ENCODE peak calls at places on chromosomes 13 and 19, in nine cellular contexts. U is A549; P is naive thymus-derived CD4-positive, alpha-beta T cell; Q is fibroblast of lung; O is left ventricle myocardium inferior; X is heart right ventricle; R is mucosa of descending colon; A is small intestine; B is cardiac muscle cell. F is an unnamed sample. For H3K9me3, the result is how much of the 10 kb centered on the place peaks cover.

GRCh38 chr19:47369923-47370625 is 21.0 kb downstream of the DHX34 start:
- DNase-seq in U (no peak), P (no peak), Q (peak), O (no peak), X (no peak), R (no peak), A (no peak), B (no peak), F (no peak)

GRCh38 chr19:31516756-31517155 is 167.5 kb upstream of the TSHZ3 start:
- DNase-seq in U (no peak), P (no peak), Q (no peak), O (no peak), X (no peak), R (no peak), A (no peak), B (no peak), F (no peak)

GRCh38 chr19:55600336-55601028 is 394 bp downstream of the ZNF524 start:
- DNase-seq in U (peak), P (no peak), Q (peak), O (peak), X (peak), R (no peak), A (no peak), B (peak), F (no peak)

GRCh38 chr19:40284251-40284500 is 969 bp downstream of the AKT2 start:
- DNase-seq in U (no peak), P (no peak), Q (no peak), O (no peak), X (no peak), R (no peak), A (peak), B (peak), F (no peak)

GRCh38 chr13:28406728-28407266 is 88.1 kb downstream of the FLT1 start:
- DNase-seq in U (no peak), P (no peak), Q (no peak), O (no peak), X (no peak), R (no peak), A (no peak), B (no peak), F (no peak)

GRCh38 chr13:50379584-50379983 is 364.3 kb downstream of the KCNRG start:
- DNase-seq in U (no peak), P (no peak), Q (peak), O (no peak), X (no peak), R (no peak), A (no peak), B (no peak), F (no peak)

GRCh38 chr13:48838193-48839000 is 137.3 kb upstream of the FNDC3A start:
- DNase-seq in U (no peak), P (no peak), Q (no peak), O (no peak), X (no peak), R (no peak), A (no peak), B (no peak), F (no peak)

GRCh38 chr13:90867336-90867683 is 480.2 kb upstream of the MIR17HG start:
- DNase-seq in U (peak), P (no peak), Q (peak), O (peak), X (peak), R (peak), A (peak), B (peak), F (peak)

GRCh38 chr13:88031980-88032562 is 360.9 kb downstream of the SLITRK5 start:
- DNase-seq in U (no peak), P (no peak), Q (peak), O (no peak), X (no peak), R (no peak), A (no peak), B (no peak), F (no peak)

GRCh38 chr19:54209058-54209747 is 8.5 kb downstream of the RPS9 start:
- DNase-seq in U (no peak), P (no peak), Q (peak), O (no peak), X (no peak), R (peak), A (peak), B (no peak), F (no peak)

GRCh38 chr19:14091086-14091884 is 734 bp upstream of the SAMD1 start:
- DNase-seq in U (peak), P (peak), Q (peak), O (no peak), X (peak), R (peak), A (peak), B (no peak), F (no peak)

GRCh38 chr19:44596428-44597130 is 16.8 kb upstream of the IGSF23 start:
- DNase-seq in U (peak), P (no peak), Q (no peak), O (no peak), X (no peak), R (peak), A (peak), B (no peak), F (no peak)

GRCh38 chr19:32168111-32168510 is 177.3 kb upstream of the ZNF507 start:
- DNase-seq in U (no peak), P (no peak), Q (no peak), O (no peak), X (no peak), R (no peak), A (no peak), B (no peak), F (no peak)

GRCh38 chr13:25901460-25902376 is 150.1 kb downstream of the SHISA2 start:
- DNase-seq in U (no peak), P (no peak), Q (peak), O (no peak), X (no peak), R (no peak), A (peak), B (no peak), F (no peak)

GRCh38 chr13:50085063-50085462 is 69.8 kb downstream of the KCNRG start:
- DNase-seq in U (no peak), P (no peak), Q (no peak), O (no peak), X (no peak), R (no peak), A (peak), B (peak), F (no peak)

GRCh38 chr13:43520331-43520730 is 266.4 kb downstream of the ENOX1 start:
- DNase-seq in U (no peak), P (no peak), Q (no peak), O (no peak), X (no peak), R (no peak), A (no peak), B (no peak), F (no peak)

GRCh38 chr13:35953537-35954206 is 177.5 kb downstream of the DCLK1 start:
- DNase-seq in U (peak), P (no peak), Q (peak), O (peak), X (peak), R (peak), A (peak), B (peak), F (peak)

GRCh38 chr19:28169168-28169862 is 1043.6 kb downstream of the UQCRFS1 start:
- DNase-seq in U (no peak), P (no peak), Q (no peak), O (no peak), X (no peak), R (no peak), A (no peak), B (peak), F (no peak)

GRCh38 chr19:19319725-19320361 is 466 bp downstream of the SUGP1 start:
- DNase-seq in U (no peak), P (no peak), Q (no peak), O (no peak), X (no peak), R (peak), A (peak), B (no peak), F (no peak)

GRCh38 chr13:39159971-39160370 is 121.7 kb downstream of the NHLRC3 start:
- DNase-seq in U (no peak), P (no peak), Q (no peak), O (no peak), X (no peak), R (no peak), A (no peak), B (no peak), F (no peak)

GRCh38 chr13:96822900-96823299 is 171.4 kb downstream of the OXGR1 start:
- DNase-seq in U (peak), P (no peak), Q (peak), O (no peak), X (no peak), R (peak), A (peak), B (peak), F (peak)

GRCh38 chr19:7415163-7415856 is 66.6 kb downstream of the ARHGEF18 start:
- DNase-seq in U (no peak), P (no peak), Q (peak), O (no peak), X (no peak), R (no peak), A (no peak), B (no peak), F (no peak)

GRCh38 chr13:40401911-40402776 is 264.3 kb downstream of the FOXO1 start:
- DNase-seq in U (peak), P (no peak), Q (peak), O (peak), X (peak), R (peak), A (peak), B (no peak), F (no peak)

GRCh38 chr19:43997631-43998290 is 5.0 kb upstream of the ZNF230 start:
- DNase-seq in U (no peak), P (no peak), Q (peak), O (no peak), X (peak), R (no peak), A (no peak), B (no peak), F (no peak)

GRCh38 chr19:18698321-18699167 is 15.1 kb downstream of the CRTC1 start:
- DNase-seq in U (no peak), P (no peak), Q (no peak), O (no peak), X (no peak), R (no peak), A (no peak), B (no peak), F (no peak)

GRCh38 chr13:43390101-43390500 is 366.7 kb downstream of the DNAJC15 start:
- DNase-seq in U (no peak), P (no peak), Q (no peak), O (no peak), X (no peak), R (no peak), A (no peak), B (no peak), F (no peak)

GRCh38 chr13:97261254-97262015 is 39.3 kb downstream of the MBNL2 start:
- DNase-seq in U (no peak), P (no peak), Q (no peak), O (no peak), X (no peak), R (no peak), A (no peak), B (no peak), F (no peak)

GRCh38 chr13:22049384-22049783 is 378.5 kb downstream of the FGF9 start:
- DNase-seq in U (no peak), P (no peak), Q (no peak), O (no peak), X (no peak), R (no peak), A (no peak), B (no peak), F (no peak)

GRCh38 chr13:43146400-43146799 is 123.0 kb downstream of the DNAJC15 start:
- DNase-seq in U (no peak), P (no peak), Q (no peak), O (no peak), X (no peak), R (no peak), A (no peak), B (no peak), F (no peak)

GRCh38 chr19:29724102-29724641 is 9.1 kb upstream of the C19orf12 start:
- DNase-seq in U (no peak), P (no peak), Q (peak), O (no peak), X (no peak), R (no peak), A (no peak), B (peak), F (no peak)

GRCh38 chr13:108463365-108463764 is 166.0 kb upstream of the MYO16 start:
- DNase-seq in U (peak), P (no peak), Q (peak), O (no peak), X (no peak), R (no peak), A (no peak), B (no peak), F (no peak)

GRCh38 chr19:33795370-33796163 is 1.1 kb upstream of the KCTD15 start:
- DNase-seq in U (peak), P (peak), Q (peak), O (peak), X (peak), R (peak), A (peak), B (peak), F (no peak)

GRCh38 chr19:41421973-41422372 is 5.2 kb downstream of the B3GNT8 start:
- DNase-seq in U (no peak), P (no peak), Q (no peak), O (no peak), X (no peak), R (no peak), A (no peak), B (no peak), F (no peak)

GRCh38 chr13:63184693-63185092 is 1769.0 kb upstream of the PCDH20 start:
- DNase-seq in U (peak), P (no peak), Q (peak), O (no peak), X (no peak), R (no peak), A (no peak), B (peak), F (peak)

GRCh38 chr13:78589206-78589605 is 14.1 kb downstream of the POU4F1 start:
- DNase-seq in U (no peak), P (peak), Q (peak), O (peak), X (no peak), R (peak), A (no peak), B (peak), F (no peak)

GRCh38 chr19:5691205-5691929 is 1.3 kb downstream of the RPL36 start:
- DNase-seq in U (no peak), P (peak), Q (peak), O (peak), X (peak), R (peak), A (peak), B (no peak), F (no peak)

GRCh38 chr13:113928701-113929627 is 44.9 kb downstream of the C13orf46 start:
- DNase-seq in U (no peak), P (no peak), Q (peak), O (peak), X (peak), R (no peak), A (no peak), B (no peak), F (no peak)

GRCh38 chr19:52258426-52258825 is 11.0 kb upstream of the ZNF766 start:
- DNase-seq in U (no peak), P (no peak), Q (peak), O (no peak), X (no peak), R (no peak), A (no peak), B (no peak), F (no peak)

GRCh38 chr13:28337196-28338045 is 157.5 kb downstream of the FLT1 start:
- DNase-seq in U (no peak), P (no peak), Q (peak), O (no peak), X (peak), R (no peak), A (no peak), B (no peak), F (no peak)

GRCh38 chr13:50081106-50081898 is 66.1 kb downstream of the KCNRG start:
- DNase-seq in U (no peak), P (peak), Q (no peak), O (peak), X (peak), R (peak), A (peak), B (peak), F (no peak)

DNA sequence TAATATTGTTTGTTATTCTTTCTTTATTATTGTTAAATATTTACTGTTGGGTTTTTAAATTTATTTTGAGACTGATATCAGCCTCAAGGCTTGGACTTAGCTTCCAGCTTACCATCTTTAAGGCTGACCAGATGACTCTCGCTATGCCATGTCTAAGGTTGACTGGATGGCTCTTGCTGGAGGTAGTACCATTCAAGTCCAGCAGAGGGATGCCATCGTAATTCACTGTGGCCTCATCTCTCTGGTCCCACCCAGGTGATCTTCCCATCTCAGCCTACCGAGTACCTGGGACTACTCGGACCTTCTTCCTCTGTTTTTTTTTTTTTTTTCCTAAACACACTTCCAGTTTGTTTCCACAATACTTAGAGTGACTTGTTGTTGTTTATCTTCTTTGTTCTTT is 41.7 kb upstream of the ZNF91 start:
- DNase-seq in U (peak), P (no peak), Q (no peak), O (no peak), X (no peak), R (no peak), A (no peak), B (no peak), F (no peak)
- H3K9me3 ChIP-seq in U (under half), P (under half), Q (under half), O (under half), X (under half), R (under half), A (under half), B (under half), F (under half)

GRCh38 chr13:110937511-110938303 is 22.8 kb upstream of the ANKRD10 start:
- DNase-seq in U (no peak), P (no peak), Q (no peak), O (no peak), X (no peak), R (no peak), A (no peak), B (no peak), F (no peak)
- H3K9me3 ChIP-seq in U (under half), P (under half), Q (under half), O (under half), X (under half), R (under half), A (under half), B (under half), F (under half)

GRCh38 chr19:15813916-15814315 is 1.5 kb downstream of the OR10H1 start:
- DNase-seq in U (no peak), P (no peak), Q (no peak), O (no peak), X (no peak), R (no peak), A (no peak), B (no peak), F (no peak)
- H3K9me3 ChIP-seq in U (under half), P (under half), Q (under half), O (under half), X (under half), R (under half), A (under half), B (under half), F (under half)

GRCh38 chr19:58182989-58183821 is at the start of gene ZNF274:
- DNase-seq in U (peak), P (peak), Q (peak), O (peak), X (peak), R (peak), A (peak), B (peak), F (peak)
- H3K9me3 ChIP-seq in U (half or more), P (under half), Q (under half), O (half or more), X (half or more), R (half or more), A (under half), B (under half), F (under half)

GRCh38 chr19:11979527-11979926 is 14.7 kb downstream of the ZNF763 start:
- DNase-seq in U (no peak), P (no peak), Q (no peak), O (no peak), X (no peak), R (no peak), A (no peak), B (no peak), F (no peak)

GRCh38 chr19:11982526-11982925 is 17.7 kb downstream of the ZNF763 start:
- DNase-seq in U (no peak), P (no peak), Q (no peak), O (no peak), X (no peak), R (no peak), A (no peak), B (no peak), F (no peak)

GRCh38 chr19:11973020-11973810 is 8.4 kb downstream of the ZNF763 start:
- DNase-seq in U (no peak), P (no peak), Q (no peak), O (no peak), X (no peak), R (no peak), A (no peak), B (no peak), F (no peak)

DNA sequence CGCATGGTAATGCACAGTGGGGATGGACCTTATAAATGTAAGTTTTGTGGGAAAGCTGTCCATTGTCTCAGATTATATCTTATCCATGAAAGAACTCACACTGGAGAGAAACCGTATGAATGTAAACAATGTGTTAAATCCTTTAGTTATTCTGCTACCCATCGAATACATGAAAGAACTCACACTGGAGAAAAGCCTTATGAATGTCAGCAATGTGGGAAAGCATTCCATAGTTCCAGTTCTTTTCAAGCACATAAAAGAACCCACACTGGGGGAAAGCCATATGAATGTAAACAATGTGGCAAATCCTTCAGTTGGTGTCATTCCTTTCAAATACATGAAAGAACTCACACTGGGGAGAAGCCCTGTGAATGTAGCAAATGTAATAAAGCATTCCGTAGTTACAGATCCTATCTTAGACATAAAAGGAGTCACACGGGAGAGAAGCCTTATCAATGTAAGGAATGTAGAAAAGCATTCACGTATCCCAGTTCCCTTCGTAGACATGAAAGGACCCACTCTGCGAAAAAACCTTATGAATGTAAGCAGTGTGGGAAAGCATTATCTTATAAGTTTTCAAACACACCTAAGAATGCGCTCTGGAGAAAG is 13.8 kb downstream of the ZNF763 start:
- DNase-seq in U (no peak), P (no peak), Q (no peak), O (no peak), X (no peak), R (no peak), A (no peak), B (no peak), F (no peak)
- H3K9me3 ChIP-seq in U (under half), P (under half), Q (under half), O (half or more), X (half or more), R (half or more), A (under half), B (under half), F (under half)

DNA sequence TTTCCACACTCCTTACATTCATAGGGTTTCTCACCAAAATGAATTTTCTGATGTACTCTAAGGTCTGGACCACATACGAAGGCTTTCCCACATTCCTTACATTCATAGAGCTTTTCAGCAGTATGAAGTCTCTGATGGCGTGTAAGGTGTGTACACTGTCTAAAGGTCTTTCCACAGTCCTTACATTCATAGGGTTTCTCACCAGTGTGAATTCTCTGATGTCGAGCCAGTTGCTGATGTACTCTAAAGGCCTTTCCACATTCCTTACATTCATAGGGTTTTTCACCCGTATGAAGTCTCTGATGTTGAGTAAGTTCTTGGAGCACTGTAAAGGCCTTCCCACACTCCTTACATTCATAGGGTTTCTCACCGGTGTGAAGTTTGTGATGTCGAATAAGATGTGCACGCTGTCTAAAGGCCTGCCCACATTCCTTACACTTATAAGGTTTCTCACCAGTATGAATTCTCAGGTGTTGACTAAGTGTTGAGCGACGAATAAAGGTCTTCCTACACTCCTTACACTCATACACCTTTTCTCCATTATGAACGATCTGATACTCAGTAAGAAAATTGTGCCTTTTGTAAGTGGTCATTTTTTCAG is 38.1 kb downstream of the ZFP14 start:
- DNase-seq in U (no peak), P (no peak), Q (no peak), O (no peak), X (no peak), R (no peak), A (no peak), B (no peak), F (no peak)
- H3K9me3 ChIP-seq in U (half or more), P (under half), Q (under half), O (half or more), X (half or more), R (half or more), A (under half), B (under half), F (under half)

GRCh38 chr19:9668544-9668943 is 6.4 kb downstream of the ZNF562 start:
- DNase-seq in U (no peak), P (no peak), Q (no peak), O (no peak), X (no peak), R (no peak), A (no peak), B (no peak), F (no peak)
- H3K9me3 ChIP-seq in U (half or more), P (under half), Q (under half), O (half or more), X (under half), R (half or more), A (under half), B (under half), F (under half)

GRCh38 chr13:19158006-19158405 is 23.6 kb downstream of the TUBA3C start:
- DNase-seq in U (no peak), P (no peak), Q (no peak), O (no peak), X (no peak), R (no peak), A (no peak), B (no peak), F (no peak)
- H3K9me3 ChIP-seq in U (under half), P (under half), Q (under half), O (under half), X (under half), R (half or more), A (under half), B (under half), F (under half)